ENCODE peak calls at places on chromosomes 13 and 19, in five cellular contexts. One of them, this sample, is unnamed.

GRCh38 chr19:54209748-54210494 is 9.3 kb downstream of the RPS9 start:
- DNase-seq in A549: peak
- DNase-seq in H1: no peak
- DNase-seq in K562: peak
- DNase-seq in HepG2: peak
- DNase-seq in this sample: peak

GRCh38 chr13:92175330-92175729 is 776.9 kb downstream of the GPC5 start:
- DNase-seq in A549: no peak
- DNase-seq in H1: no peak
- DNase-seq in K562: peak
- DNase-seq in HepG2: peak
- DNase-seq in this sample: no peak

GRCh38 chr13:32791545-32792172 is 205.4 kb downstream of the PDS5B start:
- DNase-seq in A549: peak
- DNase-seq in H1: no peak
- DNase-seq in K562: no peak
- DNase-seq in HepG2: peak
- DNase-seq in this sample: no peak

GRCh38 chr19:23305555-23305954 is 55.4 kb upstream of the ZNF724 start:
- DNase-seq in A549: no peak
- DNase-seq in H1: no peak
- DNase-seq in K562: no peak
- DNase-seq in HepG2: no peak
- DNase-seq in this sample: no peak

GRCh38 chr13:113945857-113946408 is 27.9 kb downstream of the C13orf46 start:
- DNase-seq in A549: no peak
- DNase-seq in H1: no peak
- DNase-seq in K562: no peak
- DNase-seq in HepG2: no peak
- DNase-seq in this sample: no peak

GRCh38 chr13:79749985-79750551 is 269.1 kb downstream of the NDFIP2 start:
- DNase-seq in A549: no peak
- DNase-seq in H1: no peak
- DNase-seq in K562: no peak
- DNase-seq in HepG2: no peak
- DNase-seq in this sample: peak

GRCh38 chr19:13112555-13112954 is 4.0 kb downstream of the TRMT1 start:
- DNase-seq in A549: no peak
- DNase-seq in H1: no peak
- DNase-seq in K562: no peak
- DNase-seq in HepG2: no peak
- DNase-seq in this sample: no peak

GRCh38 chr13:23020246-23020843 is 160.4 kb upstream of the SGCG start:
- DNase-seq in A549: peak
- DNase-seq in H1: peak
- DNase-seq in K562: peak
- DNase-seq in HepG2: peak
- DNase-seq in this sample: peak

GRCh38 chr13:89953581-89953980 is 1393.9 kb upstream of the MIR17HG start:
- DNase-seq in A549: no peak
- DNase-seq in H1: no peak
- DNase-seq in K562: no peak
- DNase-seq in HepG2: no peak
- DNase-seq in this sample: no peak

GRCh38 chr19:53971608-53972007 is 8.9 kb downstream of the CACNG8 start:
- DNase-seq in A549: no peak
- DNase-seq in H1: no peak
- DNase-seq in K562: no peak
- DNase-seq in HepG2: no peak
- DNase-seq in this sample: no peak

GRCh38 chr13:25687622-25688225 is 315.9 kb downstream of the ATP8A2 start:
- DNase-seq in A549: no peak
- DNase-seq in H1: no peak
- DNase-seq in K562: no peak
- DNase-seq in HepG2: no peak
- DNase-seq in this sample: peak

GRCh38 chr13:29878101-29878500 is 27.7 kb upstream of the UBL3 start:
- DNase-seq in A549: no peak
- DNase-seq in H1: no peak
- DNase-seq in K562: no peak
- DNase-seq in HepG2: no peak
- DNase-seq in this sample: no peak

GRCh38 chr19:48887861-48888612 is 10.5 kb downstream of the TULP2 start:
- DNase-seq in A549: no peak
- DNase-seq in H1: no peak
- DNase-seq in K562: no peak
- DNase-seq in HepG2: no peak
- DNase-seq in this sample: no peak

GRCh38 chr19:38394488-38394887 is 6.0 kb downstream of the SPRED3 start:
- DNase-seq in A549: no peak
- DNase-seq in H1: peak
- DNase-seq in K562: no peak
- DNase-seq in HepG2: peak
- DNase-seq in this sample: peak

GRCh38 chr13:106534844-106535551 is 464 bp downstream of the EFNB2 start:
- DNase-seq in A549: peak
- DNase-seq in H1: peak
- DNase-seq in K562: no peak
- DNase-seq in HepG2: no peak
- DNase-seq in this sample: peak
- TF ChIP-seq JUN in A549: no peak
- TF ChIP-seq JUN in H1: no peak
- TF ChIP-seq JUN in K562: no peak
- TF ChIP-seq JUN in HepG2: no peak
- TF ChIP-seq JUN in this sample: no peak

GRCh38 chr13:73954808-73955207 is 179.4 kb downstream of the KLF12 start:
- DNase-seq in A549: no peak
- DNase-seq in H1: no peak
- DNase-seq in K562: no peak
- DNase-seq in HepG2: no peak
- DNase-seq in this sample: no peak

GRCh38 chr13:73956795-73957408 is 177.3 kb downstream of the KLF12 start:
- DNase-seq in A549: no peak
- DNase-seq in H1: no peak
- DNase-seq in K562: no peak
- DNase-seq in HepG2: no peak
- DNase-seq in this sample: no peak

GRCh38 chr13:73956101-73956500 is 178.1 kb downstream of the KLF12 start:
- DNase-seq in A549: no peak
- DNase-seq in H1: no peak
- DNase-seq in K562: no peak
- DNase-seq in HepG2: no peak
- DNase-seq in this sample: no peak

GRCh38 chr13:73948848-73949529 is 185.2 kb downstream of the KLF12 start:
- DNase-seq in A549: no peak
- DNase-seq in H1: no peak
- DNase-seq in K562: no peak
- DNase-seq in HepG2: no peak
- DNase-seq in this sample: no peak

DNA sequence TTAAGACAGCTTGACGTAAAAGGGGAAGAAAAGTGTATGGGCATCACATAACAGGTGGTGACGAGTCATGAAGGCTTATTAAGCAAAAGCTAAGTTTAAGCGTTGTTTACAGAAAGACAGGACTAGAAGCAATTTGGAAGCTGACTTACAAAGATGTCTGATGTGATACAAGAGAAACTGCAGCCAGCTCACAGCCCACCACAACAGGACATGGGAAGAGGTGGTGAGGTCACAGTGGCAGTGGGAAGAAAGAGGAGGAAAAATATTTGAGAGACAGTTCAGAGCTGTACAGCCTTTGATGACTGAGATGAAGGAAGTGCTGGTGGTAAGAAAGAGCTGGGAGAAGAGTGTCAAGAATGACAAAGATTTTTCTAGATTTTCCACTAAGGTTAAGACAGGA is 181.5 kb downstream of the KLF12 start:
- DNase-seq in A549: no peak
- DNase-seq in H1: no peak
- DNase-seq in K562: no peak
- DNase-seq in HepG2: no peak
- DNase-seq in this sample: no peak
- H3K4me2 ChIP-seq in A549: no peak
- H3K4me2 ChIP-seq in H1: no peak
- H3K4me2 ChIP-seq in K562: no peak
- H3K4me2 ChIP-seq in HepG2: no peak
- H3K4me2 ChIP-seq in this sample: no peak

GRCh38 chr19:43656436-43656835 is 13.5 kb downstream of the PLAUR start:
- DNase-seq in A549: no peak
- DNase-seq in H1: no peak
- DNase-seq in K562: no peak
- DNase-seq in HepG2: no peak
- DNase-seq in this sample: no peak

GRCh38 chr19:43652546-43652874 is 12.9 kb upstream of the CADM4 start:
- DNase-seq in A549: no peak
- DNase-seq in H1: no peak
- DNase-seq in K562: no peak
- DNase-seq in HepG2: no peak
- DNase-seq in this sample: no peak

GRCh38 chr19:43648633-43649032 is 9.0 kb upstream of the CADM4 start:
- DNase-seq in A549: no peak
- DNase-seq in H1: no peak
- DNase-seq in K562: no peak
- DNase-seq in HepG2: no peak
- DNase-seq in this sample: no peak

GRCh38 chr19:43649514-43649913 is 9.9 kb upstream of the CADM4 start:
- DNase-seq in A549: no peak
- DNase-seq in H1: no peak
- DNase-seq in K562: no peak
- DNase-seq in HepG2: no peak
- DNase-seq in this sample: no peak

GRCh38 chr19:43651758-43652545 is 12.3 kb upstream of the CADM4 start:
- DNase-seq in A549: peak
- DNase-seq in H1: peak
- DNase-seq in K562: peak
- DNase-seq in HepG2: peak
- DNase-seq in this sample: peak
- H3K27ac ChIP-seq in A549: no peak
- H3K27ac ChIP-seq in H1: no peak
- H3K27ac ChIP-seq in K562: peak
- H3K27ac ChIP-seq in HepG2: peak
- H3K27ac ChIP-seq in this sample: no peak

DNA sequence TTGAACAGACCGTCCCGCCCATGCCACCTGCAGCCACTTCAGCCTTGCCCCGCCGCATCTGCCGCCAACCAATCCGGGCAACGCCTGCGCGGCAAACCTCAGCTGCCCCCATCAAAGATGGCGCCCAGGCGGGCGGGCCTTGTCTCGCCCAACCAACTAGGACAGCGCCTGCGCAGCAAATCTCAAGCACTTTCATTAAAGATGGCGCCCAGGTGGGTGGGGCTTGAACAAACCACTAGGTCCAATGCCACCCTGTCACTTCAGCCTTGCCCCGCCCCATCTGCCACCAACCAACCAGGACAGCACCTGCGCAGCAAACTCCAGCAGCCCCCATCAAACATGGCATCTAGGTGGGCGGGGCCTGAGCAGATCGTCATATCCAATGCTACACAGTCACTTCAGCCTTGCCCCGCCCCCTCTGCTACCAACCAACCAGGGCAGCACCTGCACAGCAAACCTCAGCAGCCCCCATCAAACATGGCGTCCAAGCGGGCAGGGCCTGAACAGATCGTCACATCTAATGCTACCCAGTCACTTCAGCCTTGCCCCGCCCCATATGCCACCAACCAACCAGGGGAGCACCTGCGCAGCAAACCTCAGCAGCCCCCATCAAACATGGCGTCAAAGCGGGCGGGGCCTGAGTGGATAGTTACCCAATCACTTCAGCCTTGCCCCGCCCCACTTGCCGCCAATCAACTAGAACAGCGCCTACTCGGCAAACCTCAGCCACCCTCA is 1.4 kb downstream of the PEG3 start:
- DNase-seq in A549: no peak
- DNase-seq in H1: no peak
- DNase-seq in K562: no peak
- DNase-seq in HepG2: peak
- DNase-seq in this sample: peak
- TF ChIP-seq JUN in A549: no peak
- TF ChIP-seq JUN in H1: no peak
- TF ChIP-seq JUN in K562: no peak
- TF ChIP-seq JUN in HepG2: no peak
- TF ChIP-seq JUN in this sample: no peak

DNA sequence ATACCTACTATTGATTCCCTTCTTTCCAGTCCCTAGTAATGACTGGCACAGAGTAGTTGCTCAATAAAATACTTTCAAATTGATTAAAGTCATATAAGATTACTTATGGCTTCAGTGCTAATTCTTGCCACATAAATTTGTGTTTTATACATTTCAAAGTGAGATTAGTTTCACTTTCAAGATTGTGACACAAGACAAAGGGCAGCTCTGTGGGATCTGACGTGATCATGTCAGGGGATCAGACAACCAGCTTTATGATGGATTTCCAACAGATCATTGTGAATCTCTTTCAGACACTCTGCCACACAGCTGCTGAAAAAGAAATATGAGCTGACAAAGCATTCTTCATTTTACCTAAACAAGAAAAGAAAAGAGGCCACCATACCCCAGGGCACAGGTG is 73.4 kb upstream of the POMP start:
- DNase-seq in A549: no peak
- DNase-seq in H1: no peak
- DNase-seq in K562: no peak
- DNase-seq in HepG2: no peak
- DNase-seq in this sample: no peak
- H3K4me2 ChIP-seq in A549: no peak
- H3K4me2 ChIP-seq in H1: no peak
- H3K4me2 ChIP-seq in K562: no peak
- H3K4me2 ChIP-seq in HepG2: no peak
- H3K4me2 ChIP-seq in this sample: no peak

GRCh38 chr19:8459095-8459494 is 14.3 kb downstream of the HNRNPM start:
- DNase-seq in A549: no peak
- DNase-seq in H1: no peak
- DNase-seq in K562: no peak
- DNase-seq in HepG2: no peak
- DNase-seq in this sample: no peak

GRCh38 chr19:8457802-8458201 is 13.0 kb downstream of the HNRNPM start:
- DNase-seq in A549: no peak
- DNase-seq in H1: no peak
- DNase-seq in K562: no peak
- DNase-seq in HepG2: no peak
- DNase-seq in this sample: no peak

GRCh38 chr19:8457209-8457608 is 12.4 kb downstream of the HNRNPM start:
- DNase-seq in A549: no peak
- DNase-seq in H1: no peak
- DNase-seq in K562: no peak
- DNase-seq in HepG2: no peak
- DNase-seq in this sample: no peak

GRCh38 chr19:8459520-8460260 is 14.9 kb downstream of the HNRNPM start:
- DNase-seq in A549: peak
- DNase-seq in H1: no peak
- DNase-seq in K562: no peak
- DNase-seq in HepG2: peak
- DNase-seq in this sample: peak

GRCh38 chr19:8458380-8458779 is 13.6 kb downstream of the HNRNPM start:
- DNase-seq in A549: no peak
- DNase-seq in H1: no peak
- DNase-seq in K562: no peak
- DNase-seq in HepG2: no peak
- DNase-seq in this sample: no peak
- H3K27ac ChIP-seq in A549: peak
- H3K27ac ChIP-seq in H1: no peak
- H3K27ac ChIP-seq in K562: no peak
- H3K27ac ChIP-seq in HepG2: no peak
- H3K27ac ChIP-seq in this sample: no peak

GRCh38 chr13:110557610-110558305 is 3.8 kb downstream of the RAB20 start:
- DNase-seq in A549: no peak
- DNase-seq in H1: no peak
- DNase-seq in K562: no peak
- DNase-seq in HepG2: no peak
- DNase-seq in this sample: no peak
- TF ChIP-seq JUN in A549: no peak
- TF ChIP-seq JUN in H1: no peak
- TF ChIP-seq JUN in K562: no peak
- TF ChIP-seq JUN in HepG2: no peak
- TF ChIP-seq JUN in this sample: no peak

This sample was measured in endothelial cell of umbilical vein.